ENCODE peak calls at places on chromosomes 13 and 19, in ten cellular contexts. S is fibroblast of pulmonary artery, H is GM23338, U is uterus, J is kidney epithelial cell, G is glutamatergic neuron, E is cardiac muscle cell, W is psoas muscle, D is endodermal cell, X is colonic mucosa. T is an unnamed sample.

GRCh38 chr13:100300213-100300612 is 211.3 kb downstream of the PCCA start:
- DNase-seq in S (no peak), H (no peak), U (no peak), J (no peak), G (no peak), E (no peak), W (no peak), D (no peak), X (no peak), T (no peak)

GRCh38 chr19:40193587-40193849 is 2.3 kb downstream of the MAP3K10 start:
- DNase-seq in S (peak), H (no peak), U (no peak), J (no peak), G (no peak), E (no peak), W (no peak), D (no peak), X (no peak), T (no peak)

GRCh38 chr13:47397739-47398138 is 500.9 kb upstream of the HTR2A start:
- DNase-seq in S (no peak), H (peak), U (no peak), J (no peak), G (no peak), E (peak), W (no peak), D (no peak), X (no peak), T (peak)

GRCh38 chr13:98878421-98879126 is 99.3 kb downstream of the DOCK9 start:
- DNase-seq in S (no peak), H (no peak), U (no peak), J (no peak), G (no peak), E (no peak), W (no peak), D (no peak), X (no peak), T (no peak)

GRCh38 chr19:13521066-13521465 is 14.8 kb upstream of the CACNA1A start:
- DNase-seq in S (no peak), H (no peak), U (no peak), J (no peak), G (no peak), E (no peak), W (no peak), D (no peak), X (no peak), T (no peak)

GRCh38 chr19:11378319-11379189 is 4.1 kb downstream of the SWSAP1 start:
- DNase-seq in S (peak), H (peak), U (no peak), J (no peak), G (peak), E (peak), W (no peak), D (peak), X (peak), T (peak)

GRCh38 chr13:48578516-48579166 is 45.8 kb upstream of the RCBTB2 start:
- DNase-seq in S (no peak), H (no peak), U (no peak), J (no peak), G (no peak), E (no peak), W (no peak), D (no peak), X (no peak), T (peak)

GRCh38 chr19:56933014-56933705 is 92.6 kb upstream of the PEG3 start:
- DNase-seq in S (no peak), H (no peak), U (no peak), J (no peak), G (no peak), E (no peak), W (no peak), D (no peak), X (no peak), T (no peak)

GRCh38 chr13:67880916-67881315 is 650.8 kb upstream of the PCDH9 start:
- DNase-seq in S (no peak), H (no peak), U (no peak), J (no peak), G (no peak), E (no peak), W (no peak), D (no peak), X (no peak), T (peak)

GRCh38 chr13:102136735-102137296 is 265.0 kb downstream of the FGF14 start:
- DNase-seq in S (no peak), H (no peak), U (no peak), J (no peak), G (no peak), E (no peak), W (no peak), D (no peak), X (no peak), T (no peak)

GRCh38 chr13:93730780-93731179 is 504.2 kb downstream of the GPC6 start:
- DNase-seq in S (no peak), H (no peak), U (no peak), J (no peak), G (no peak), E (no peak), W (no peak), D (no peak), X (no peak), T (no peak)

GRCh38 chr19:11038511-11038910 is 50.8 kb upstream of the LDLR start:
- DNase-seq in S (no peak), H (no peak), U (no peak), J (no peak), G (no peak), E (no peak), W (no peak), D (no peak), X (no peak), T (no peak)

GRCh38 chr19:3748965-3749364 is 12.5 kb downstream of the APBA3 start:
- DNase-seq in S (no peak), H (no peak), U (no peak), J (no peak), G (no peak), E (no peak), W (no peak), D (no peak), X (no peak), T (no peak)

GRCh38 chr19:42427313-42427712 is at the start of gene LIPE:
- DNase-seq in S (no peak), H (no peak), U (no peak), J (no peak), G (no peak), E (peak), W (no peak), D (no peak), X (no peak), T (no peak)

GRCh38 chr19:10286803-10287737 is at the start of gene ICAM4:
- DNase-seq in S (peak), H (peak), U (peak), J (no peak), G (peak), E (peak), W (peak), D (peak), X (peak), T (no peak)

GRCh38 chr19:34082289-34083077 is 89.8 kb upstream of the LSM14A start:
- DNase-seq in S (no peak), H (peak), U (no peak), J (no peak), G (peak), E (no peak), W (no peak), D (peak), X (no peak), T (no peak)

GRCh38 chr13:111046590-111047141 is 68.4 kb upstream of the ARHGEF7 start:
- DNase-seq in S (peak), H (no peak), U (no peak), J (no peak), G (no peak), E (peak), W (peak), D (no peak), X (no peak), T (no peak)

GRCh38 chr19:44820648-44821609 is 12.0 kb downstream of the BCAM start:
- DNase-seq in S (peak), H (no peak), U (peak), J (no peak), G (no peak), E (peak), W (peak), D (no peak), X (no peak), T (no peak)

GRCh38 chr13:30898721-30899188 is 7.3 kb upstream of the MEDAG start:
- DNase-seq in S (peak), H (no peak), U (peak), J (peak), G (no peak), E (peak), W (peak), D (no peak), X (no peak), T (peak)
- TF ChIP-seq CTCF in S (no peak), H (no peak), U (no peak), J (no peak), G (no peak), E (no peak), W (no peak), D (no peak), X (no peak), T (no peak)

GRCh38 chr13:59533561-59534337 is 630.0 kb downstream of the DIAPH3 start:
- DNase-seq in S (peak), H (no peak), U (no peak), J (peak), G (no peak), E (no peak), W (no peak), D (no peak), X (no peak), T (peak)

GRCh38 chr13:59531571-59532091 is 632.1 kb downstream of the DIAPH3 start:
- DNase-seq in S (peak), H (peak), U (peak), J (peak), G (no peak), E (peak), W (peak), D (peak), X (peak), T (peak)

GRCh38 chr13:59537500-59537899 is 626.2 kb downstream of the DIAPH3 start:
- DNase-seq in S (no peak), H (no peak), U (no peak), J (no peak), G (no peak), E (no peak), W (no peak), D (no peak), X (no peak), T (no peak)

GRCh38 chr13:59532405-59532804 is 631.3 kb downstream of the DIAPH3 start:
- DNase-seq in S (no peak), H (no peak), U (no peak), J (peak), G (no peak), E (no peak), W (no peak), D (no peak), X (no peak), T (peak)

DNA sequence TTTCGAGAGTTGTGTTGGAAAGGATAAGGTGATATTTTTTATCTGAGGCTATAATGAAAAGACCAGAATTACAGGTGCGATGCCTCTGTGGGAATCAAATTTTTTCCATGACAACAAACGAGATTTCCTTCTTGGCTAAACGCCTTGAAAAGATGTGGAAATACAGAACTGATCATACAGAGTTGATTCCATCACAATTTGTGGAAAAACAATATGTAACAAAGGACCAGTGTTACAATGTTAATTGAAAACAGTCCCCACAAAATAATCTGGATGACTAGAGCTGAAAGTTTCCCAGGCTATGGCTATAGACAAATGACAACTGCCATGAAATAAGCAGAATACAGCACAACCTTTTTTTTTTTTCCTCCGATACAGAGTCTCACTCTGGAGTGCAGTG is 628.9 kb downstream of the DIAPH3 start:
- DNase-seq in S (no peak), H (no peak), U (no peak), J (no peak), G (no peak), E (no peak), W (no peak), D (no peak), X (no peak), T (no peak)
- TF ChIP-seq CTCF in S (no peak), H (no peak), U (no peak), J (no peak), G (no peak), E (no peak), W (no peak), D (no peak), X (no peak), T (no peak)

GRCh38 chr13:26968431-26969335 is 202.9 kb downstream of the USP12 start:
- DNase-seq in S (no peak), H (no peak), U (no peak), J (no peak), G (peak), E (peak), W (no peak), D (peak), X (peak), T (no peak)

GRCh38 chr13:26973946-26974345 is 197.7 kb downstream of the USP12 start:
- DNase-seq in S (no peak), H (no peak), U (no peak), J (no peak), G (no peak), E (no peak), W (no peak), D (no peak), X (no peak), T (no peak)

GRCh38 chr13:26973281-26973680 is 198.3 kb downstream of the USP12 start:
- DNase-seq in S (no peak), H (no peak), U (no peak), J (no peak), G (no peak), E (no peak), W (no peak), D (no peak), X (no peak), T (no peak)

GRCh38 chr13:26976336-26976735 is 195.3 kb downstream of the USP12 start:
- DNase-seq in S (no peak), H (no peak), U (no peak), J (no peak), G (no peak), E (no peak), W (no peak), D (no peak), X (no peak), T (no peak)

GRCh38 chr13:26971990-26972888 is 199.4 kb downstream of the USP12 start:
- DNase-seq in S (peak), H (peak), U (no peak), J (no peak), G (no peak), E (peak), W (no peak), D (peak), X (peak), T (peak)
- TF ChIP-seq CTCF in S (peak), H (peak), U (no peak), J (peak), G (no peak), E (peak), W (no peak), D (peak), X (peak), T (peak)

GRCh38 chr13:24698686-24699085 is 18.5 kb downstream of the ATP12A start:
- DNase-seq in S (no peak), H (no peak), U (no peak), J (no peak), G (no peak), E (no peak), W (no peak), D (no peak), X (no peak), T (no peak)

GRCh38 chr13:24691381-24691780 is 11.2 kb downstream of the ATP12A start:
- DNase-seq in S (no peak), H (no peak), U (no peak), J (no peak), G (no peak), E (no peak), W (no peak), D (no peak), X (no peak), T (no peak)

GRCh38 chr13:24694907-24695306 is 14.7 kb downstream of the ATP12A start:
- DNase-seq in S (no peak), H (no peak), U (no peak), J (no peak), G (no peak), E (no peak), W (no peak), D (no peak), X (no peak), T (no peak)

GRCh38 chr13:24692541-24692940 is 12.3 kb downstream of the ATP12A start:
- DNase-seq in S (peak), H (no peak), U (no peak), J (no peak), G (no peak), E (peak), W (peak), D (no peak), X (no peak), T (no peak)

DNA sequence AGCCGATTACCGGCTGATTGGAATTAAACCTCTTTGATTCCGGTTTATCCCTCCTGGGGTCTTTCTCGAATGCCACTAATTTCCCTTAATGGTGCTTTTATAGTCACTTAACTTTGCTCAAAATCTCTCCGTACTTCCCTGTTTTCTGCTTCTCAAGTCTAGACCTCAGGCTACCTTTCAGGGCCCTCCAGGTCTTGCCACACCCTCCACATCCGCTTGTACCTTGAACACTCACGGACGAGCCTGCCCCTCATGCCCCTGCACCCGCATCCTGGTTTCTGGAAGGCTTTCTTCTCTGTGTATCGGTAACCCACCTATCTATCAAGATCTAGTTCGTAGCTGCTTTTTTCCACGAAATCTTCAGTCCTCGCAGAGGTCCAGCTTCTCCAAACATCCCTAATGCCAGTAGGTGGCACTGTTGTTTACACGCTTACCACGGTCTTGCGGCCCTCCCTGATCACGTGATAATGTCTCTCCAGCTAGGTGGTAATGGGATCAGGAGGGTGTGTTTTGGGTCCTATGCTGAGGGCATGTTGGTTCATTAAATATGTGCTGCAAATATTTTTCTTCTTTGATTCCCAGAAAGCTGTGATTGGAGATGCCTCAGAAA is 13.8 kb downstream of the ATP12A start:
- DNase-seq in S (peak), H (peak), U (no peak), J (no peak), G (peak), E (peak), W (no peak), D (peak), X (peak), T (peak)
- TF ChIP-seq CTCF in S (peak), H (peak), U (peak), J (peak), G (peak), E (peak), W (peak), D (peak), X (peak), T (peak)

GRCh38 chr19:5138606-5139594 is 170.0 kb downstream of the KDM4B start:
- DNase-seq in S (peak), H (no peak), U (no peak), J (no peak), G (no peak), E (peak), W (no peak), D (no peak), X (peak), T (no peak)
- TF ChIP-seq CTCF in S (no peak), H (no peak), U (no peak), J (no peak), G (no peak), E (peak), W (no peak), D (no peak), X (no peak), T (no peak)

GRCh38 chr13:88979465-88980180 is 1308.5 kb downstream of the SLITRK5 start:
- DNase-seq in S (peak), H (peak), U (no peak), J (no peak), G (no peak), E (peak), W (no peak), D (no peak), X (no peak), T (no peak)
- TF ChIP-seq CTCF in S (no peak), H (no peak), U (no peak), J (no peak), G (no peak), E (no peak), W (no peak), D (no peak), X (no peak), T (no peak)